ENCODE peak calls at places on chromosomes 6 and 20, in nine cellular contexts. U, V, F, E, A, P, L, X and K are unnamed samples.

GRCh38 chr6:118708736-118709135 is 57.3 kb upstream of the CEP85L start:
- DNase-seq in P (no peak), E (no peak), V (peak; percentile 75), F (no peak), X (no peak), A (peak; percentile 61), L (no peak), U (no peak), K (peak; percentile 86)

GRCh38 chr20:63750807-63751470 is 11.4 kb downstream of the SLC2A4RG start:
- DNase-seq in A (no peak), U (no peak), F (no peak), X (no peak), P (no peak), L (peak; percentile 19), V (no peak), E (peak; percentile 55), K (no peak)

GRCh38 chr6:34190504-34191122 is 44.7 kb upstream of the GRM4 start:
- DNase-seq in F (no peak), E (peak; percentile 54), A (no peak), V (no peak), L (no peak), U (no peak), P (no peak), X (no peak), K (no peak)

GRCh38 chr6:36334832-36335459 is 1.7 kb downstream of the BNIP5 start:
- DNase-seq in E (no peak), V (no peak), X (no peak), F (no peak), P (no peak), A (no peak), L (no peak), U (no peak), K (no peak)

GRCh38 chr20:1934578-1935573 is 39.7 kb downstream of the SIRPA start:
- DNase-seq in P (no peak), V (peak; percentile 98), A (peak; percentile 62), U (peak; percentile 88), X (no peak), L (peak; percentile 61), F (no peak), E (no peak), K (peak; percentile 97)

GRCh38 chr6:21538186-21538798 is 55.3 kb upstream of the SOX4 start:
- DNase-seq in L (no peak), P (no peak), A (peak; percentile 35), F (no peak), V (peak; percentile 11), X (no peak), U (no peak), E (no peak), K (peak; percentile 30)

GRCh38 chr6:150046943-150047342 is 21.6 kb upstream of the RAET1L start:
- DNase-seq in U (no peak), A (no peak), E (no peak), L (no peak), V (no peak), P (no peak), X (no peak), F (no peak), K (no peak)

GRCh38 chr6:27213544-27214125 is 33.9 kb upstream of the PRSS16 start:
- DNase-seq in V (peak; percentile 14), U (no peak), A (peak; percentile 41), P (no peak), F (peak; percentile 70), X (peak; percentile 74), L (no peak), E (peak; percentile 73), K (peak; percentile 66)

DNA sequence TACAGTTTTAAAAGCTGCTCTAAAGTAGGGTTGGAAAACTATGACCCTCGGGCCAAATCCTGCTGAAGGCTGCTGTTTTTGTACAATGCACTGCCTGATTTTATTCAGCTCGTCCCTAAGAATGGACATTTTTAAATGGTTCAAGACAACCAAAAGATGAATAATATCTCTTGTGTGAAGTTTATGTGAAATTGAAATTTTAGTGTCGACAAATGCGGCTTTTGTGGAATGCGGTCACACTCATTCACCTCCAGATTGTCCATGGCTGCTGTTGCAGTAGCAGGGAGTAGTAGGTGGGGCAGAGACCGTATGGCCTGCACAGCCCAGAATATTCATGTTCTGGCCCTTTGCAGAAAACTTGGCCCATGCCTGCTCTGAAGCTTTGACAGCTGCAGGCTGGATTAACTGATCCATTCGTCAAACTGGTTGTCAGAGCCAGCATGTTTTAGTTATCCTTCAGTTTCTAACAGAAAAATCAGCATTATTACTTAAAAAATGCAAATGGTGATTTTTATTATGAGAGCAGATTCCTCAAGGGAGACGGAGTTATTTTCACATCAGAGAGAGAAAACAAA is 91.6 kb downstream of the PSMG4 start:
- DNase-seq in V (no peak), U (no peak), E (no peak), F (no peak), A (no peak), X (no peak), P (no peak), L (no peak), K (no peak)
- TF ChIP-seq CTCF in V (no peak), U (no peak), E (no peak), F (no peak), A (no peak), X (no peak), P (no peak), L (no peak), K (no peak)

GRCh38 chr6:72140795-72141194 is 254.4 kb downstream of the RIMS1 start:
- DNase-seq in A (peak; percentile 30), L (no peak), U (no peak), X (no peak), P (no peak), E (no peak), V (peak; percentile 3), F (no peak), K (peak; percentile 4)
- TF ChIP-seq CTCF in A (no peak), L (no peak), U (no peak), X (no peak), P (no peak), E (peak; percentile 48), V (no peak), F (peak; percentile 19), K (no peak)

GRCh38 chr20:37534401-37535157 is 6.9 kb upstream of the BLCAP start:
- DNase-seq in X (peak; percentile 92), L (peak; percentile 32), A (peak; percentile 93), F (peak; percentile 86), E (peak; percentile 46), V (peak; percentile 89), U (peak; percentile 85), P (no peak), K (peak; percentile 83)
- TF ChIP-seq CTCF in X (peak; percentile 71), L (peak; percentile 49), A (peak; percentile 86), F (peak; percentile 94), E (peak; percentile 92), V (peak; percentile 77), U (peak; percentile 77), P (peak; percentile 89), K (peak; percentile 86)

DNA sequence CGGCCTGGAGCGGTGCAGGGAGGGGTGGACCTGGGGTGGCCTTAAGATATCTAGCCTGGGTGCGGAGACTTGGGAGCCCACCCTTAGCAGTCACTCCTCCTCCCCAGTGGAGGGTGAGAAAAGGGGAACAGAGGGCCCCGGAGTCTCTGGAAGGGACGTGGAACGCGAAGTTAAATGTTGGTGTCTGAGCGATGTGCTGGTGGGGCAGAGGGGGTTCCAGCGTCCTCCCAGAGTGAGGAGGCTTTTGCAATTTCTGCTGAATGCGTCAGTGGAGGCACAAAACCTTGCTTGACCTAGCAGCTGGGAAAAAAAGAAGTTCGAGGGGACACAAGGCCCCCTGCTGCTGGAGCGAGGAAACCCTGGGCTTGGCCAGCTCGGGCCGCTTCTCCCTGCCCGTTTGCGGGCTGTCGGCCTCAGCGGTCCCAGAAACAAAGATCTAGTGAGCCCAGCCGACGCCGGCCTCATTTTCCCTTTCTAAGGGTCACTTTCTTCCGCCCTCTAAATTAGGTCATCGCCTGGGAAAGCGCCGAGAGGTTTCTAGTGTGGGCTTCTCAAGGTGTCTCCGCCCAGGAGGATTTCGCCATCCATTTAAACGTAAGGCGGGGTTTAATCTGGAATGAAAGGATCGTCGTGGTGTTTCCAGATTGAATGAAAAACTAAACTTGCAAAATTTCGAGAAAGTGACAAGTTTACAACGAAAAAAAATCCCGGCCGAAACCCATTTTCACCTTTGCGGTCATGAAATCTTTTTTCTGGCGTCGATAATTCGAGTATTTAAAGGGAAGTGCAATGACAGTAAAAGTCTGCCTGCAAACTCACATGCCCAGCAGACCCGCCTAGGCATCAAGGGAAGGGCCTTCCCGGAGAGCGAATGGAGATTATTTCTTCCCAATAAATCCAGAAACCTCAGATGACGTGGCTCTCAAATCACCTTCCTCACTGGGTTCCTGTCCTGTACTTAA is 4.5 kb downstream of the OLIG3 start:
- DNase-seq in X (no peak), L (no peak), P (peak; percentile 24), A (no peak), V (no peak), U (no peak), E (peak; percentile 47), F (peak; percentile 78), K (no peak)
- TF ChIP-seq CTCF in X (no peak), L (no peak), P (peak; percentile 44), A (peak; percentile 15), V (no peak), U (peak; percentile 8), E (no peak), F (no peak), K (no peak)